ENCODE peak calls at places on chromosomes 16 and 17, in eight cellular contexts. X, D, P, Y, S, K, A and M are unnamed samples.

GRCh38 chr16:80899804-80900592 is 95.6 kb upstream of the CDYL2 start:
- DNase-seq in X (peak; percentile 51), D (peak; percentile 73), P (peak; percentile 92), Y (peak; percentile 84), S (peak; percentile 23), K (peak; percentile 62), A (no peak), M (no peak)

GRCh38 chr17:76630151-76630550 is 13.4 kb downstream of the ST6GALNAC1 start:
- DNase-seq in X (no peak), D (no peak), P (no peak), Y (no peak), S (no peak), K (no peak), A (no peak), M (no peak)

GRCh38 chr16:56911771-56912541 is 20.0 kb upstream of the HERPUD1 start:
- DNase-seq in X (no peak), D (no peak), P (peak; percentile 70), Y (peak; percentile 76), S (no peak), K (no peak), A (no peak), M (no peak)

GRCh38 chr16:15916323-15916722 is 27.9 kb upstream of the CEP20 start:
- DNase-seq in X (no peak), D (no peak), P (no peak), Y (no peak), S (no peak), K (no peak), A (no peak), M (no peak)

GRCh38 chr16:67150058-67150832 is 553 bp downstream of the B3GNT9 start:
- DNase-seq in X (peak; percentile 79), D (no peak), P (peak; percentile 62), Y (peak; percentile 78), S (peak; percentile 94), K (peak; percentile 74), A (peak; percentile 75), M (no peak)

GRCh38 chr17:14903810-14904209 is 361.3 kb downstream of the PMP22 start:
- DNase-seq in X (no peak), D (no peak), P (no peak), Y (no peak), S (no peak), K (no peak), A (no peak), M (no peak)

GRCh38 chr16:468072-468821 is 42.8 kb downstream of the RAB11FIP3 start:
- DNase-seq in X (no peak), D (no peak), P (no peak), Y (no peak), S (no peak), K (no peak), A (no peak), M (no peak)

GRCh38 chr16:72066747-72067146 is 3.7 kb downstream of the HPR start:
- DNase-seq in X (no peak), D (no peak), P (no peak), Y (no peak), S (no peak), K (no peak), A (peak; percentile 46), M (no peak)

GRCh38 chr16:28591355-28591754 is 5.5 kb downstream of the SULT1A2 start:
- DNase-seq in X (no peak), D (no peak), P (no peak), Y (no peak), S (no peak), K (no peak), A (no peak), M (no peak)

GRCh38 chr16:48565752-48566151 is 44.2 kb downstream of the N4BP1 start:
- DNase-seq in X (no peak), D (no peak), P (no peak), Y (no peak), S (no peak), K (no peak), A (no peak), M (no peak)

GRCh38 chr16:88576307-88576706 is 6.1 kb downstream of the ZC3H18 start:
- DNase-seq in X (no peak), D (no peak), P (no peak), Y (no peak), S (no peak), K (no peak), A (no peak), M (no peak)

GRCh38 chr16:1631931-1632637 is 19.9 kb downstream of the CRAMP1 start:
- DNase-seq in X (no peak), D (no peak), P (no peak), Y (no peak), S (no peak), K (no peak), A (no peak), M (no peak)

GRCh38 chr17:14067347-14067746 is 2.0 kb upstream of the COX10 start:
- DNase-seq in X (no peak), D (no peak), P (no peak), Y (no peak), S (no peak), K (no peak), A (no peak), M (no peak)

GRCh38 chr16:29667755-29668154 is 4.7 kb downstream of the SPN start:
- DNase-seq in X (no peak), D (no peak), P (no peak), Y (no peak), S (no peak), K (no peak), A (no peak), M (no peak)
- H3K27ac ChIP-seq in X (no peak overlapping the region), D (no peak overlapping the region), P (no peak overlapping the region), Y (no peak overlapping the region), S (no peak overlapping the region), K (no peak overlapping the region), A (no peak overlapping the region), M (no peak overlapping the region)

GRCh38 chr17:42531455-42532354 is 4.3 kb upstream of the NAGLU start:
- DNase-seq in X (peak; percentile 64), D (no peak), P (peak; percentile 79), Y (peak; percentile 83), S (peak; percentile 65), K (no peak), A (peak; percentile 56), M (no peak)
- TF ChIP-seq POLR2A in X (no peak), D (no peak), P (no peak), Y (no peak), S (no peak), K (no peak), A (no peak), M (no peak)

GRCh38 chr17:30920683-30921543 is 832 bp upstream of the ADAP2 start:
- DNase-seq in X (no peak), D (no peak), P (no peak), Y (no peak), S (no peak), K (no peak), A (no peak), M (no peak)
- H3K27ac ChIP-seq in X (no peak overlapping the region), D (no peak overlapping the region), P (no peak overlapping the region), Y (no peak overlapping the region), S (no peak overlapping the region), K (peak overlapping the region; percentile 37), A (no peak overlapping the region), M (no peak overlapping the region)

GRCh38 chr17:72467841-72468653 is 347.2 kb downstream of the SOX9 start:
- DNase-seq in X (no peak), D (peak; percentile 49), P (peak; percentile 39), Y (no peak), S (no peak), K (no peak), A (no peak), M (peak; percentile 93)
- TF ChIP-seq POLR2A in X (no peak), D (no peak), P (no peak), Y (no peak), S (no peak), K (no peak), A (no peak), M (no peak)

GRCh38 chr17:74514632-74515035 is 16.6 kb downstream of the CD300LB start:
- DNase-seq in X (no peak), D (no peak), P (no peak), Y (peak; percentile 29), S (no peak), K (no peak), A (no peak), M (peak; percentile 75)
- H3K27ac ChIP-seq in X (no peak overlapping the region), D (no peak overlapping the region), P (no peak overlapping the region), Y (no peak overlapping the region), S (no peak overlapping the region), K (no peak overlapping the region), A (peak overlapping the region; percentile 74), M (no peak overlapping the region)